ENCODE peak calls at places on chromosome 7, in six cellular contexts. D is heart left ventricle, N is psoas muscle, U is A549, M is foreskin keratinocyte, K is fibroblast of lung. X is an unnamed sample. For H3K4me1, the result is how much of the 10 kb centered on the place peaks cover.

GRCh38 chr7:100159099-100159623 is 638 bp upstream of the TRAPPC14 start:
- DNase-seq in K (no peak), M (no peak), D (no peak), U (peak), N (no peak), X (no peak)

GRCh38 chr7:69656890-69657289 is 58.6 kb downstream of the AUTS2 start:
- DNase-seq in U (no peak), K (no peak), D (peak), M (no peak), N (peak), X (no peak)

GRCh38 chr7:29422829-29423228 is 140.8 kb upstream of the PRR15 start:
- DNase-seq in U (no peak), D (no peak), N (no peak), M (no peak), K (no peak), X (no peak)

GRCh38 chr7:155094636-155095035 is 24.5 kb downstream of the HTR5A start:
- DNase-seq in D (no peak), K (no peak), N (no peak), M (no peak), U (no peak), X (no peak)

GRCh38 chr7:133491846-133492652 is 239.2 kb downstream of the EXOC4 start:
- DNase-seq in U (no peak), K (no peak), M (peak), N (no peak), D (no peak), X (no peak)

GRCh38 chr7:68364871-68365625 is 1233.2 kb upstream of the AUTS2 start:
- DNase-seq in M (no peak), D (no peak), U (no peak), K (no peak), N (no peak), X (no peak)

GRCh38 chr7:120865191-120865976 is 7.4 kb upstream of the TSPAN12 start:
- DNase-seq in D (no peak), U (no peak), M (no peak), N (no peak), K (no peak), X (no peak)

GRCh38 chr7:151901313-151901669 is 24.4 kb upstream of the PRKAG2 start:
- DNase-seq in U (no peak), D (no peak), K (no peak), N (peak), M (no peak), X (no peak)

GRCh38 chr7:105621617-105622016 is 40.3 kb upstream of the EFCAB10 start:
- DNase-seq in K (peak), N (peak), U (no peak), D (peak), M (no peak), X (no peak)

GRCh38 chr7:70775570-70776156 is 356.3 kb upstream of the GALNT17 start:
- DNase-seq in N (no peak), M (no peak), K (peak), U (peak), D (no peak), X (no peak)

GRCh38 chr7:84950836-84951235 is 236.0 kb downstream of the SEMA3D start:
- DNase-seq in D (no peak), K (peak), M (no peak), N (no peak), U (peak), X (no peak)

GRCh38 chr7:5693529-5693928 is 87.9 kb downstream of the RNF216 start:
- DNase-seq in N (no peak), M (no peak), D (peak), U (peak), K (peak), X (no peak)

GRCh38 chr7:28865494-28866257 is 92.5 kb downstream of the TRIL start:
- DNase-seq in N (no peak), K (no peak), M (no peak), D (no peak), U (no peak), X (no peak)

GRCh38 chr7:38141187-38141586 is 36.9 kb upstream of the STARD3NL start:
- DNase-seq in M (no peak), D (no peak), K (no peak), N (no peak), U (no peak), X (no peak)

GRCh38 chr7:83532229-83532628 is 116.7 kb downstream of the SEMA3E start:
- DNase-seq in D (no peak), K (peak), U (peak), N (no peak), M (peak), X (no peak)

GRCh38 chr7:87474533-87475358 is 734 bp downstream of the ABCB4 start:
- DNase-seq in N (no peak), U (no peak), M (no peak), D (no peak), K (no peak), X (peak)

GRCh38 chr7:150468241-150468640 is 17.8 kb downstream of the GIMAP8 start:
- DNase-seq in U (no peak), D (no peak), K (no peak), N (no peak), M (no peak), X (no peak)

GRCh38 chr7:36155811-36156361 is 2.8 kb downstream of the EEPD1 start:
- DNase-seq in U (no peak), K (peak), D (peak), N (peak), M (no peak), X (no peak)

GRCh38 chr7:48718731-48719387 is 205.5 kb upstream of the CDC14C start:
- DNase-seq in D (no peak), U (no peak), K (no peak), N (no peak), M (peak), X (no peak)

GRCh38 chr7:99837649-99838361 is 10.0 kb downstream of the CYP3A43 start:
- DNase-seq in D (no peak), M (no peak), N (no peak), U (peak), K (peak), X (no peak)

GRCh38 chr7:127629268-127629854 is 11.4 kb upstream of the PAX4 start:
- DNase-seq in D (no peak), K (no peak), M (no peak), U (peak), N (no peak), X (no peak)

GRCh38 chr7:120005720-120006119 is 267.3 kb upstream of the KCND2 start:
- DNase-seq in D (no peak), N (no peak), K (no peak), U (no peak), M (no peak), X (no peak)

GRCh38 chr7:94182066-94182465 is 177.9 kb upstream of the BET1 start:
- DNase-seq in D (no peak), U (peak), M (peak), K (peak), N (no peak), X (no peak)

GRCh38 chr7:13181221-13181620 is 493.8 kb downstream of the ARL4A start:
- DNase-seq in N (no peak), K (peak), M (no peak), D (no peak), U (peak), X (no peak)

GRCh38 chr7:36010656-36011587 is 142.1 kb upstream of the EEPD1 start:
- DNase-seq in K (no peak), U (no peak), D (no peak), M (no peak), N (no peak), X (no peak)

GRCh38 chr7:134892963-134893362 is 93.3 kb upstream of the AGBL3 start:
- DNase-seq in U (no peak), M (no peak), K (no peak), N (no peak), D (no peak), X (no peak)

GRCh38 chr7:101169838-101170531 is 4.6 kb upstream of the VGF start:
- DNase-seq in M (no peak), N (peak), U (peak), K (peak), D (peak), X (peak)

GRCh38 chr7:101172005-101172853 is 6.9 kb upstream of the VGF start:
- DNase-seq in K (no peak), D (no peak), U (no peak), N (no peak), M (no peak), X (no peak)

GRCh38 chr7:101170617-101171441 is 5.5 kb upstream of the VGF start:
- DNase-seq in U (no peak), K (no peak), N (no peak), M (no peak), D (no peak), X (no peak)

GRCh38 chr7:101172854-101173751 is 7.0 kb downstream of the NAT16 start:
- DNase-seq in M (no peak), D (peak), N (peak), K (peak), U (peak), X (peak)

DNA sequence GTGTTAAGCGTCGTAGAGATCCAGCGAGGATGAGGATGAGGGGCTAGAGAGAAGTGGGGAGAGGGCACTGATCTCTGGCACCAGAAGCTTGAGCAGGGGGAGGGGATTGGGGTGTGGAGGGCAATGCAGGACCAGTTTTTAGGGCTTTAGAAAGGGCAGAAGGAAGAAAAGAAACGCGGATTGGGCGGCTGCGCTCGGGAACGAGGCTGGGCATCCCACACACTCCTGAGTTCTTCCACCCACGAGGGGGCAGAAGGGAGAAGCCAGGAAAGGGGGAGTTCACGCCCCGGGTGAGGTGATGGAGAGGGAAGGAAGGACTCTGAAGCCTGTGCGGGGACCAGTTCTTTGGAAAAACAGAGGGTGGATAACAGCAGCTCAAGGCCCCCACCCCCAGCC is 6.1 kb upstream of the VGF start:
- DNase-seq in N (no peak), K (no peak), U (no peak), D (no peak), M (no peak), X (no peak)
- TF ChIP-seq CTCF in N (no peak), K (no peak), U (no peak), D (no peak), M (peak), X (no peak)

DNA sequence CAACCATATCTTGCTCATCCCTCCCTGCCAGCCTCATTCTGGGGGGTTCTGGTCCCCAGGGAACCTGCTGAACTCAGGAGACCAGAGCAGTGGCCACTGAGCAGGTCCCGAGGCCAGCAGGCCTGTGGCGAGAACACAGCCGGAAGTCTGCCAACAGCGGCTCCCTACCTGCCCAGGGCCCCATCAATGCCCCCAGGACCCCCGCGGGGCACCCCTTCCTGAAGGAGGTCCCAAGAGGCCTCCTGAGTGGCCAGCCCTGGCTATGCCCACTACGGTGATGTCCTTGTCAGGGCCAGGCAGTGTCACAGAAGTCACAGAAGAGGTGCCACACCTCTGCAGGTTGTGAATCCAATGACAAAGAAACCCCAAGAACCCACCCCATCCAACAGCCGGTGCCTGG is 58.9 kb downstream of the CAMK2B start:
- DNase-seq in N (no peak), D (no peak), U (no peak), K (no peak), M (no peak), X (no peak)
- H3K4me1 ChIP-seq in N (half or more), D (under half), U (under half), K (under half), M (under half), X (under half)

GRCh38 chr7:158479680-158480025 is 108.0 kb downstream of the PTPRN2 start:
- DNase-seq in K (no peak), M (no peak), N (no peak), U (no peak), D (no peak), X (no peak)
- TF ChIP-seq CTCF in K (no peak), M (no peak), N (no peak), U (no peak), D (no peak), X (no peak)

DNA sequence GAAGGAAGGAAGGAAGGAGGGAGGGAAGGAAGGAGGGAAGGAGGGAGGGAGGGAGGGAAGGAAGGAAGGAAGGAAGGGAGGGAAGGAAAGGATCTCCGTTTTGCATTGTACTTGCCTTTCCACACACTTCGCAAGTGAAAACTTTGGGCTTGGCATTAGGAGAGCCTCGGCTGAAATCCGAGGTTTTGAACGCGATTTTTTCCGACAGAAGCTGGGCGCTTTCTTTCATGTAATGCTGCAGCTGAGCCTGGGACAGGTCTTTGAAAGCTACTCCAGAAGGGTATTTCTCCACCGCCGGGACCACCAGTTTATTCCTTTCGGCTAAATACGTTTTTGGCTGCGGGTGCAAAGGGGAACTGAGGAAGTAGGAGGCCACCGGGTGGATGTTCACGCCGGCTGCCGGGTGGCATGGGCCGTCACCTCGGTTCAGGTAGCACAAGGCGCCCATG is 1.0 kb downstream of the FEZF1 start:
- DNase-seq in U (no peak), K (no peak), N (no peak), D (no peak), M (no peak), X (no peak)
- H3K4me1 ChIP-seq in U (under half), K (under half), N (under half), D (under half), M (under half), X (under half)

GRCh38 chr7:16114633-16115032 is 306.7 kb downstream of the CRPPA start:
- DNase-seq in N (no peak), D (no peak), M (no peak), K (peak), U (peak), X (no peak)
- TF ChIP-seq CTCF in N (peak), D (peak), M (peak), K (peak), U (peak), X (no peak)

DNA sequence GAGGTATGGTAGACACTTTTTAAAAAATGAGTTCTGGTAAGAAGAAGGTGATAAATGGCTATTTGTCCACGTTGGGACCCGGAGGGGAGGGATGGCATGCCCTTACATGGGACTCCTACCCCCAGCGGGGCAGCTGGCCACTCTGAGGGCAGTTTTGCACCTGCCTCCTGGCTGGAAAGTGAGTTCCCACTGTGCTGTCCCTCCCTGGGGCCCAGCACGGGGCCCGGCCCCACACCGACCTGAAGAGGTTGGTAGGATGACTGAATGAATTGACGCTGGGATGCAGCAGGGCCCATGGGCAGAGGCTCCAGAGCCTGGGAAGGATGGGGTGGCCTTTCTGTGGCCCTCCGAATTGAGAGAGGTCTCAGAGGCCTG is 592 bp upstream of the AEBP1 start:
- DNase-seq in K (no peak), N (no peak), D (no peak), U (no peak), M (no peak), X (no peak)
- H3K4me1 ChIP-seq in K (under half), N (under half), D (under half), U (under half), M (under half), X (under half)

GRCh38 chr7:51084121-51084520 is 232.5 kb downstream of the COBL start:
- DNase-seq in D (no peak), N (no peak), K (no peak), U (no peak), M (no peak), X (no peak)
- TF ChIP-seq CTCF in D (no peak), N (no peak), K (no peak), U (no peak), M (no peak), X (no peak)

DNA sequence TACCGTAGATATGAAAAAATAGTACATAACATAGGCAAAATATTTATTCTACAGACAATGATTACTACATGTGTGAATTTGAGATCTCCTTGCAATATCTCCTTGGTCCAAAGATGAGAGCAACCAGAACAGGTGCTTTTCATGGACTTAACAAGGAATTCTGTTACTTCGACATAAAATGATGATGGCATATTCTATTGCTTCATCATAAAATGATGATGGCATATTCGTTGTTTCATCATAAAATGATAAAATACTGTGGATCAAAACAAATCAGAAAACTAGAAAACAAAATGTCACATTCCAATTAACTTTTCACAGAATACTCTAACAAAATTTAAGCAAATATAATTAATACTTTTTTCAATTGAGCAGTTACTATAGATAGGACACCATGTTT is 4.8 kb downstream of the OSBPL3 start:
- DNase-seq in M (no peak), N (no peak), K (no peak), U (no peak), D (no peak), X (no peak)
- H3K4me1 ChIP-seq in M (under half), N (under half), K (under half), U (under half), D (under half), X (under half)

GRCh38 chr7:97119747-97120146 is 2.2 kb downstream of the SDHAF3 start:
- DNase-seq in N (no peak), U (no peak), D (no peak), M (no peak), K (no peak), X (no peak)

GRCh38 chr7:97118306-97118917 is 914 bp downstream of the SDHAF3 start:
- DNase-seq in M (no peak), K (peak), D (no peak), U (no peak), N (no peak), X (no peak)

GRCh38 chr7:97117035-97117371 is 495 bp upstream of the SDHAF3 start:
- DNase-seq in M (no peak), U (no peak), N (no peak), K (no peak), D (no peak), X (no peak)

GRCh38 chr7:97116308-97116707 is 1.2 kb upstream of the SDHAF3 start:
- DNase-seq in K (no peak), U (no peak), D (no peak), N (no peak), M (no peak), X (peak)

DNA sequence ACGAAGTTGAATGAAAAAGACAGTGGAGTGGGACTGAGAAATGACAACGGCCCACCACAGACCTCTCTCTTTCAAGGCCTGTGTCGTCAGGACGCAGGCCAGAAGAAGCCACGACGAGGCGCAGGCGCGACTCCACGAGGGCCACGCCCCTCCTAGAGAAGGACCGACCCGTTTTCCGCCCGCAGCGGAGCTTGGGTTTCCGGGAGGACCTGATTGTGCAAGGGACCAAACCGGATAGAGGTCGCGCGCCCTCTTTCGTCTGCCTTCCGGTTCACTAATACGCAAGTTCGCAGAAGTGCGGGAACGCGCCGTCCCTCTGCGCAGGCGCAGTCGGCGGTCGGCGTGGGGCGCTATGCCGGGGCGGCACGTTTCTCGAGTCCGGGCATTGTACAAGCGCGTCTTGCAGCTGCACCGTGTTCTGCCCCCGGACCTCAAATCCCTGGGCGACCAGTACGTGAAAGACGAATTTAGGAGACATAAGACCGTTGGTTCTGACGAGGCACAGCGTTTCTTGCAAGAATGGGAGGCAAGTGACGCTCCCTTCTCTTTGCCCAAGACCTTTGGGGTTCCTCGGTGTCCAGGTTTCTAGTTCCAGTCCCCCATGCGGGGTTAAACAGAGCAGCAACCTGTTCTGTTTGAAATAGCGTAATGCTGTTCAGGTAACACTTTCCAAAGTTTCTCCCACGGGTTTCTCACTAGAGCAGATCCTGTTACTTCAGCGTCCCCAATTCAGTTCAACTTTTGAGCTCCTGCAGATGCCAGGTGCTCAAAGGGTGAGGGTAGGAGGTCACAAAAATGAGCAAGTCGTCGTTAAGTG is at the start of gene SDHAF3:
- DNase-seq in U (peak), N (peak), M (peak), K (peak), D (peak), X (peak)
- TF ChIP-seq CTCF in U (peak), N (peak), M (peak), K (no peak), D (peak), X (peak)

X was measured in mucosa of descending colon.